ENCODE peak calls at places on chromosomes 11 and 22, in seven cellular contexts. T is fibroblast of mammary gland, H is left ventricle myocardium inferior, K is AG10803, I is Calu3, U is A549, N is AG09319. B is an unnamed sample.

GRCh38 chr11:17596310-17596669 is 49.2 kb downstream of the OTOG start:
- DNase-seq in T (no peak), H (no peak), K (no peak), U (no peak), N (no peak), I (no peak), B (no peak)

GRCh38 chr11:108817971-108818370 is 153.1 kb downstream of the DDX10 start:
- DNase-seq in I (no peak), N (no peak), U (no peak), T (no peak), K (no peak), H (no peak), B (no peak)

GRCh38 chr11:57116654-57117053 is 65.1 kb upstream of the LRRC55 start:
- DNase-seq in U (peak; percentile 54), K (peak; percentile 55), I (peak; percentile 33), H (peak; percentile 19), N (peak; percentile 15), T (peak; percentile 69), B (peak; percentile 61)

GRCh38 chr22:43945632-43946390 is 9.4 kb upstream of the SAMM50 start:
- DNase-seq in I (peak; percentile 82), T (peak; percentile 61), H (peak; percentile 30), U (peak; percentile 69), N (no peak), K (peak; percentile 65), B (no peak)

GRCh38 chr11:71472941-71473792 is 20.2 kb downstream of the NADSYN1 start:
- DNase-seq in N (no peak), U (no peak), H (no peak), I (no peak), T (no peak), K (no peak), B (no peak)

GRCh38 chr11:96259053-96259837 is 83.8 kb downstream of the MAML2 start:
- DNase-seq in H (no peak), U (peak; percentile 26), K (peak; percentile 80), T (peak; percentile 90), N (no peak), I (no peak), B (peak; percentile 66)

GRCh38 chr11:110174645-110175310 is 81.6 kb downstream of the ZC3H12C start:
- DNase-seq in K (peak; percentile 29), H (no peak), N (no peak), U (no peak), I (no peak), T (peak; percentile 69), B (peak; percentile 41)

GRCh38 chr11:112770487-112770886 is 190.7 kb upstream of the NCAM1 start:
- DNase-seq in U (no peak), H (peak; percentile 41), T (no peak), K (peak; percentile 12), N (no peak), I (no peak), B (no peak)

GRCh38 chr11:46686886-46687810 is 13.3 kb downstream of the ARHGAP1 start:
- DNase-seq in U (no peak), H (no peak), I (no peak), K (peak; percentile 86), N (peak; percentile 22), T (peak; percentile 95), B (peak; percentile 96)

GRCh38 chr11:11262171-11262920 is 90.7 kb downstream of the CSNK2A3 start:
- DNase-seq in T (no peak), K (no peak), H (no peak), N (no peak), U (no peak), I (no peak), B (no peak)

GRCh38 chr22:46012881-46013281 is 35.9 kb upstream of the WNT7B start:
- DNase-seq in K (no peak), T (no peak), N (no peak), I (no peak), U (no peak), H (peak; percentile 19), B (no peak)

GRCh38 chr22:39943366-39943765 is 16.8 kb upstream of the TMA7B start:
- DNase-seq in T (no peak), K (no peak), U (no peak), N (no peak), I (no peak), H (no peak), B (no peak)

GRCh38 chr11:14908214-14908880 is 16.3 kb upstream of the CYP2R1 start:
- DNase-seq in N (no peak), I (no peak), U (peak; percentile 64), T (peak; percentile 47), K (peak; percentile 66), H (no peak), B (no peak)

GRCh38 chr11:118099838-118100570 is 13.2 kb upstream of the SMIM35 start:
- DNase-seq in K (no peak), N (no peak), H (peak; percentile 32), U (no peak), T (no peak), I (no peak), B (no peak)

GRCh38 chr22:38953577-38954413 is 3.6 kb upstream of the APOBEC3A start:
- DNase-seq in T (no peak), K (peak; percentile 6), I (peak; percentile 23), U (peak; percentile 65), H (no peak), N (no peak), B (peak; percentile 65)

GRCh38 chr11:58958500-58958899 is 19.2 kb downstream of the GLYATL1 start:
- DNase-seq in K (peak; percentile 5), U (peak; percentile 19), T (peak; percentile 13), H (no peak), I (peak; percentile 35), N (no peak), B (no peak)

GRCh38 chr22:19612866-19613572 is 88.8 kb upstream of the CLDN5 start:
- DNase-seq in T (no peak), N (no peak), U (no peak), I (no peak), K (no peak), H (no peak), B (no peak)

GRCh38 chr11:93484716-93485115 is 58.5 kb downstream of the SMCO4 start:
- DNase-seq in U (no peak), K (peak; percentile 87), H (no peak), I (no peak), N (peak; percentile 39), T (peak; percentile 74), B (no peak)

GRCh38 chr22:43176090-43176489 is 10.8 kb downstream of the TTLL12 start:
- DNase-seq in H (peak; percentile 11), U (no peak), T (no peak), I (no peak), K (no peak), N (no peak), B (no peak)

GRCh38 chr11:79165908-79166307 is 274.9 kb downstream of the TENM4 start:
- DNase-seq in I (no peak), T (no peak), N (no peak), H (no peak), K (no peak), U (no peak), B (peak; percentile 70)

GRCh38 chr11:114296190-114296978 is at the start of gene NNMT:
- DNase-seq in H (peak; percentile 68), U (peak; percentile 87), I (peak; percentile 65), N (peak; percentile 97), K (peak; percentile 99), T (peak; percentile 99), B (no peak)

GRCh38 chr22:41915035-41915782 is at the start of gene SHISA8:
- DNase-seq in H (peak; percentile 47), U (no peak), K (peak; percentile 16), N (no peak), I (peak; percentile 56), T (no peak), B (no peak)

GRCh38 chr22:45009881-45010531 is at the start of gene PHF21B:
- DNase-seq in N (no peak), T (peak; percentile 9), K (peak; percentile 13), H (peak; percentile 60), I (peak; percentile 13), U (peak; percentile 71), B (peak; percentile 18)
- TF ChIP-seq CTCF in N (no peak), T (no peak), K (no peak), H (no peak), I (no peak), U (no peak), B (no peak)

DNA sequence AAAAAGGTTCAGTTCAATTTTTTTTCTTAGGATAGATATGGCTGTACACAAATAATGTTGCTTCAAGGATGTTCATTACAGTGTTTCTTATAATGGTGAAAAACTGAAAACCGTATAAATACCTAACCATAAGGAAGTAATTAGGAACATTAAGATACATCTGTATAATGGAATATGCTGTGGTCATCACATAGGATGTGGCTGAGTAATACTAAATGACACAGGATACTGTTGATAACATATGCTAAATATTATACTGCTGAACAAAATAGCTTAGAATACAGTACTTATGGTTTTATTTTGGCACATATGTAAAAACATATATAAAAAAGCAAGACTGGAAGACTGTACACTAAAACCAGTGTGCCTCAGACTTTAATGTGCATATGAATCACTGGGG is 43.7 kb downstream of the FBXO7 start:
- DNase-seq in U (no peak), I (no peak), T (peak; percentile 57), N (no peak), H (no peak), K (no peak), B (no peak)
- TF ChIP-seq CTCF in U (no peak), I (no peak), T (no peak), N (no peak), H (no peak), K (no peak), B (no peak)

DNA sequence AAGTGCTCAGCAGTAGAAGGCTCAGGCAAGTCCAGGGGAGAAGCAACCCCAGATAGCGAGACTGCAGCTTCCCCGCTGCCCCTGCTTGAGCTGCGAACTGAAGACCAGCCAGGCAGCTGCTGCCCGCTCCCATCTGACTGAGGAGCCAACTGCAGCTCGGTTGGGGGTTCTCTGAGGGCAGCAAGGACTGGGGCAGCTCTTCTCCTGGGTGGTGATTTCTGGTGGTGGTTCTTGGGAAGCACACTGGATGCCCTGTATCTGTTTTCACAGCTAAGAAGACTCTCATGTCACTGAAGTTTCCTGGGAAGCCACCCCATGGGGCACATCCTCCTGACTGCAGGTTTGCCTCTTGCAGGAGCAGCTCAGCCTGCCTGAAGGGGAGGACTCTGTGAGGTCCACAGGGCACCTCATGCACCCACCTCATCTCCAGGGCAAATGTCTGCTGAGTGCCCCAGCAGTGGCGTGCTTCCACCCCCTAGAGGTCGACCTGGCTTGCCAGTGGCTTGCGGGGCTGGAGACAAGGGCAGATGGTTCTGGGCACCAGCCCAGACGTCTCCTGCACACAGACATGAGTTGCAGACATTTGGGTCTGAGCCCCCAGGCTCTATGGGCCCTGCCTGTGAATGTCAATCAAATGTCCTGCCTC is 801.1 kb downstream of the BRD1 start:
- DNase-seq in I (no peak), T (no peak), N (no peak), H (no peak), U (peak; percentile 12), K (no peak), B (no peak)
- TF ChIP-seq CTCF in I (no peak), T (no peak), N (no peak), H (peak; percentile 38), U (peak; percentile 10), K (no peak), B (no peak)

DNA sequence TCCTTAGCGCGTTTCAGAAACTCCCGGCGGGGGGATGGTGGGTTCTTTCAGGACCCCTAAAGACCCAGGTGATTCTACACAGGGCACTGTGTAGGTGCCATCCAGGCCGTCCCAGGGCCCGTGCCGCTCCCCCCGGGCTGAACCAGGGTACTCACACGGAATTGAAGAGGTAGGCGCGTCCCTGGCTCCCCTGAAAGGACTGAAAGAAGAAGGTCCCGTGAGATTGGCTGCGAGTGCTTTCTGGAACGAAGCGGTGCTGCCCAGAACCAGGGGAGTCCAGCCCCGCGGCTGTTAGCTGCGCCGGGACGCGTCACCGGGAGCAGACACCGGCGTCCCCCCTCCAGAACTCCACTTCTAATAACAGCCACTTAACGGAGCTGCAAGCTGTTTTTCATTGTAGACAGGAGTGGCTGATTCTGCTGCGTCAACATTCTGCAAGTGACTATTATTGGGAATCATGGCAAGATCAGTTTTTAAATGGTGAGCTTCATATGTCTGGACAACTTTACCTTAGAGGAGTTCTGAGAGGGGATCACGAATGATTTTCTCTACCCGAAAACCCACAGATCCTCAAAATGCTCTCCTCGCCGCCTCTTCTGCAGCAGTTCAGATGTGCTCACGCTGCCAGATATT is 31.8 kb downstream of the YPEL1 start:
- DNase-seq in U (no peak), H (no peak), K (no peak), T (no peak), I (no peak), N (no peak), B (no peak)
- TF ChIP-seq CTCF in U (no peak), H (no peak), K (no peak), T (no peak), I (no peak), N (no peak), B (no peak)